ENCODE peak calls at places on chromosomes 2 and 18, in seven cellular contexts. P is NCI-H460, W is germinal center, F is NCI-H510A treated with DMSO at 0.1 percent for 48 hours, J is kidney tubule cell, R is M059J, Y is neural progenitor cell. U is an unnamed sample.

GRCh38 chr18:33578371-33579146 is 540 bp downstream of the ASXL3 start:
- DNase-seq in P (no peak), W (peak; percentile 16), F (peak; percentile 82), J (peak; percentile 18), R (no peak), Y (peak; percentile 72), U (no peak)

GRCh38 chr2:32067549-32067948 is 4.2 kb downstream of the SPAST start:
- DNase-seq in P (no peak), W (no peak), F (no peak), J (no peak), R (no peak), Y (no peak), U (no peak)

GRCh38 chr2:178836807-178837206 is 29.6 kb upstream of the TTN start:
- DNase-seq in P (no peak), W (no peak), F (no peak), J (no peak), R (no peak), Y (peak; percentile 31), U (no peak)

GRCh38 chr2:225270861-225271260 is 128.6 kb upstream of the NYAP2 start:
- DNase-seq in P (peak; percentile 63), W (peak; percentile 33), F (peak; percentile 74), J (peak; percentile 88), R (peak; percentile 90), Y (no peak), U (no peak)

GRCh38 chr2:136058951-136059530 is 58.9 kb downstream of the CXCR4 start:
- DNase-seq in P (no peak), W (no peak), F (no peak), J (no peak), R (no peak), Y (no peak), U (no peak)

GRCh38 chr2:216006164-216006663 is 7.1 kb downstream of the MREG start:
- DNase-seq in P (no peak), W (peak; percentile 25), F (no peak), J (peak; percentile 77), R (peak; percentile 91), Y (peak; percentile 56), U (no peak)

GRCh38 chr2:26330604-26331003 is 15.3 kb upstream of the SELENOI start:
- DNase-seq in P (no peak), W (no peak), F (no peak), J (no peak), R (no peak), Y (no peak), U (no peak)

GRCh38 chr2:179917272-179917671 is 55.9 kb upstream of the ZNF385B start:
- DNase-seq in P (peak; percentile 4), W (no peak), F (no peak), J (peak; percentile 21), R (peak; percentile 44), Y (no peak), U (no peak)

GRCh38 chr2:86274265-86274917 is 63.0 kb downstream of the REEP1 start:
- DNase-seq in P (no peak), W (no peak), F (no peak), J (peak; percentile 83), R (peak; percentile 89), Y (no peak), U (no peak)

GRCh38 chr2:102032368-102033027 is 40.7 kb downstream of the IL1R2 start:
- DNase-seq in P (no peak), W (no peak), F (no peak), J (no peak), R (peak; percentile 33), Y (no peak), U (no peak)

GRCh38 chr18:55833543-55833942 is 245.6 kb upstream of the TCF4 start:
- DNase-seq in P (peak; percentile 63), W (no peak), F (no peak), J (peak; percentile 99), R (peak; percentile 100), Y (no peak), U (no peak)

GRCh38 chr18:48551100-48551499 is 12.3 kb downstream of the CTIF start:
- DNase-seq in P (no peak), W (no peak), F (no peak), J (no peak), R (no peak), Y (no peak), U (no peak)

GRCh38 chr2:6309415-6310185 is 556.1 kb downstream of the CMPK2 start:
- DNase-seq in P (no peak), W (peak; percentile 47), F (no peak), J (no peak), R (no peak), Y (no peak), U (no peak)

GRCh38 chr2:3638456-3638810 is 19.6 kb upstream of the ALLC start:
- DNase-seq in P (no peak), W (no peak), F (no peak), J (no peak), R (no peak), Y (no peak), U (no peak)